ENCODE peak calls at places on chromosomes 1 and 21, in six cellular contexts. B, Q, E, W, X and N are unnamed samples.

GRCh38 chr1:93692983-93693591 is 11.4 kb upstream of the BCAR3 start:
- DNase-seq in W (peak; percentile 71), B (no peak), E (peak; percentile 73), X (no peak), Q (no peak), N (no peak)

GRCh38 chr1:205267306-205267902 is 39.7 kb downstream of the TMCC2 start:
- DNase-seq in W (no peak), B (no peak), X (no peak), E (no peak), Q (no peak), N (no peak)

GRCh38 chr1:46285730-46286477 is 17.5 kb downstream of the LRRC41 start:
- DNase-seq in Q (no peak), B (peak; percentile 10), E (no peak), X (no peak), W (no peak), N (peak; percentile 59)

GRCh38 chr1:83920320-83920719 is 78.6 kb downstream of the TTLL7 start:
- DNase-seq in E (no peak), X (no peak), W (no peak), Q (no peak), B (no peak), N (no peak)

GRCh38 chr1:240190881-240191385 is 99.2 kb downstream of the FMN2 start:
- DNase-seq in W (peak; percentile 54), E (peak; percentile 95), Q (no peak), B (peak; percentile 84), X (no peak), N (peak; percentile 24)

GRCh38 chr1:80929868-80930508 is 870.7 kb upstream of the ADGRL2 start:
- DNase-seq in X (no peak), Q (no peak), B (no peak), W (no peak), E (no peak), N (no peak)

GRCh38 chr1:154141240-154141639 is 13.6 kb downstream of the NUP210L start:
- DNase-seq in X (no peak), B (no peak), E (peak; percentile 25), W (no peak), Q (no peak), N (no peak)

GRCh38 chr1:167936930-167937708 is at the start of gene MPC2:
- DNase-seq in W (peak; percentile 57), Q (peak; percentile 76), B (peak; percentile 78), E (peak; percentile 91), X (peak; percentile 87), N (peak; percentile 80)

GRCh38 chr1:76090284-76091180 is 16.0 kb downstream of the ST6GALNAC3 start:
- DNase-seq in W (no peak), B (no peak), E (no peak), Q (no peak), X (no peak), N (no peak)

GRCh38 chr21:39472211-39472610 is 20.4 kb downstream of the SH3BGR start:
- DNase-seq in B (no peak), E (no peak), W (no peak), Q (no peak), X (no peak), N (no peak)

GRCh38 chr1:167136191-167136614 is 42.3 kb downstream of the STYXL2 start:
- DNase-seq in W (no peak), E (peak; percentile 59), B (peak; percentile 36), X (peak; percentile 83), Q (no peak), N (no peak)

GRCh38 chr1:30335997-30336390 is 387.4 kb downstream of the MATN1 start:
- DNase-seq in Q (no peak), E (no peak), X (peak; percentile 49), B (no peak), W (no peak), N (no peak)

GRCh38 chr1:51346086-51346942 is 16.0 kb upstream of the TTC39A start:
- DNase-seq in B (no peak), Q (no peak), W (no peak), E (no peak), X (peak; percentile 50), N (no peak)

GRCh38 chr21:38903578-38904193 is 98.0 kb downstream of the ETS2 start:
- DNase-seq in X (no peak), W (no peak), E (no peak), B (peak; percentile 61), Q (peak; percentile 59), N (no peak)

DNA sequence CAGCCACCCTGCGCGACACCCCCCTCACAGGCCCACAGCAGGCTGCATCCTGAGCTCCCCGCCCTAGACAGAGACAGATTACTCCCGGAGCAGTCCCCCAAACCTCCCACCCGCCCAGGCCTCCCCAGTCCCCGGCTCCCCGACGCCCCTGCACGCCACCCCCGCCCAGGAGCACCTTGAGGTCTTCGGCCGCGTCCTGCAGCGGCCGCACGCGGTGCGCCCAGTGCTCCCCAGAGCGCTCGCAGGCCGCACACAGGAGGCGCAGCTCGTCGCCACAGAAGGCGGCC is 713 bp downstream of the TRIM11 start:
- DNase-seq in E (no peak), Q (no peak), W (no peak), X (no peak), B (no peak), N (no peak)
- H3K4me3 ChIP-seq in E (peak overlapping the region; percentile 94), Q (peak overlapping the region; percentile 65), W (peak overlapping the region; percentile 99), X (peak overlapping the region; percentile 60), B (peak overlapping the region; percentile 65), N (peak overlapping the region; percentile 98)

GRCh38 chr1:229107302-229107815 is 163.6 kb upstream of the RAB4A start:
- DNase-seq in B (no peak), Q (no peak), E (no peak), X (peak; percentile 6), W (no peak), N (no peak)
- H3K27me3 ChIP-seq in B (no peaks in the 10 kb centered on the region), Q (no peaks in the 10 kb centered on the region), E (peaks cover 4% of the 10 kb centered on the region), X (no peaks in the 10 kb centered on the region), W (no peaks in the 10 kb centered on the region), N (no peaks in the 10 kb centered on the region)

GRCh38 chr21:33755354-33755753 is 113.1 kb downstream of the ITSN1 start:
- DNase-seq in X (no peak), B (no peak), Q (no peak), E (no peak), W (no peak), N (no peak)

GRCh38 chr21:33762798-33763572 is 120.7 kb downstream of the ITSN1 start:
- DNase-seq in W (no peak), Q (no peak), X (no peak), B (no peak), E (peak; percentile 70), N (no peak)

GRCh38 chr21:33761104-33762036 is 119.1 kb downstream of the ITSN1 start:
- DNase-seq in E (peak; percentile 94), B (peak; percentile 79), X (peak; percentile 60), Q (no peak), W (peak; percentile 81), N (no peak)

GRCh38 chr21:33763573-33763881 is 121.2 kb downstream of the ITSN1 start:
- DNase-seq in Q (no peak), X (no peak), W (no peak), B (no peak), E (no peak), N (no peak)

GRCh38 chr21:33760641-33761103 is 118.4 kb downstream of the ITSN1 start:
- DNase-seq in X (no peak), B (no peak), E (peak; percentile 69), Q (no peak), W (peak; percentile 57), N (no peak)
- H3K4me3 ChIP-seq in X (no peak overlapping the region), B (no peak overlapping the region), E (peak overlapping the region; percentile 25), Q (no peak overlapping the region), W (no peak overlapping the region), N (no peak overlapping the region)

DNA sequence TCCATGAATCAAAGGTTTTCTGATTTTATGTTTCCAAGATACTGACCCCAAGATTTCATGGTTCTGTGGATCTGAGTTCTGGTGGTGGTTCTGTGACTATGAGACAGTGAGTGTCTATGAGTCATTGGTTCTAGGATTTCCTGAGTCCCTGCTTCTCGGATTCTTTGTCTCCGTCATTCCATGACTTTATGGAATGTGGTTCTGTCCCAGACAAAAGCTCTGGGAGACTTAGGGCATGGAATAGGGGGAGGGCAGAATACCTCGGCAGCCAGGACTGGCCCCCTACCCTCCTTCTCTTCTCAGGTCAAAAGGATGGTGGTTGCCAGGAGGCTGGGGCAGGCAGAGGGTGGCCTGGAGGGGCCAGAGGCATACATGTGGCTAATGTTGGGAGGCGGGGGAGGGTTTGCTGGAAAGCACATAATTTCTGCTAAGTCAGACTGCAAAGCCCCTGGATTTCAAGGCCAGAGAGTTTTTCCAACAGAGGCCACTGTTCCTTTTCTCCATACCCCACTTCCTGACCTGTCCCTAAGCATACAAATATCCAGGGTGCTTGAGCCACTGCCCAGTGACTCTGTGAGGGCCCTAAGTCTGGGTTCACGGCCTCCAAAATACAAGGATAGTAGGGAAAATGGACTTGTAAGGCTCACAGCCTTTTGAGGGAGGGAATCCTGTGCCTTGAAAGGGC is 17.2 kb downstream of the CDCP2 start:
- DNase-seq in W (peak; percentile 80), E (peak; percentile 19), Q (no peak), B (no peak), X (no peak), N (peak; percentile 76)
- H3K27me3 ChIP-seq in W (no peaks in the 10 kb centered on the region), E (no peaks in the 10 kb centered on the region), Q (no peaks in the 10 kb centered on the region), B (no peaks in the 10 kb centered on the region), X (no peaks in the 10 kb centered on the region), N (no peaks in the 10 kb centered on the region)

DNA sequence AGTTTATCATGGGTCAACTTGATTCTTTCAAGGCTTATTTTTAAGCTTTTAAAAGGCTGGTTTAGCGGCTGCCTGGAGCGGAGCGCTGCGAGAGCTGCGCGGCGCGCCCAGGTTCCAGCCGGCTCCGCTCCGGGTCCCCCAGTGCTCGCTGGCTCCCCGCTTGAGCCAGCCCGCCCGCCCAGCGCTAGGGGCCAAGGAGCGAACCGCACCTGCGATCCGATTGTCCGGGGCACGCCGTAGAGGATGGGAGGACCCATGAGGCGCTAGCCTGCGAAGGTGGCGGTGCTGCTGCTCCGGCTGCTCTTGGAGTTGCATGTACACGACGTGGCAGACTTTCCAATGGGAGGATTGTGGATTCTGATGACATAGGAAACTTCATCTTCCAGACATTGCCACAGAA is 9.9 kb upstream of the CFHR4 start:
- DNase-seq in E (no peak), X (no peak), Q (no peak), W (no peak), B (peak; percentile 38), N (peak; percentile 82)
- H3K4me3 ChIP-seq in E (peak overlapping the region; percentile 74), X (no peak overlapping the region), Q (no peak overlapping the region), W (no peak overlapping the region), B (no peak overlapping the region), N (no peak overlapping the region)

DNA sequence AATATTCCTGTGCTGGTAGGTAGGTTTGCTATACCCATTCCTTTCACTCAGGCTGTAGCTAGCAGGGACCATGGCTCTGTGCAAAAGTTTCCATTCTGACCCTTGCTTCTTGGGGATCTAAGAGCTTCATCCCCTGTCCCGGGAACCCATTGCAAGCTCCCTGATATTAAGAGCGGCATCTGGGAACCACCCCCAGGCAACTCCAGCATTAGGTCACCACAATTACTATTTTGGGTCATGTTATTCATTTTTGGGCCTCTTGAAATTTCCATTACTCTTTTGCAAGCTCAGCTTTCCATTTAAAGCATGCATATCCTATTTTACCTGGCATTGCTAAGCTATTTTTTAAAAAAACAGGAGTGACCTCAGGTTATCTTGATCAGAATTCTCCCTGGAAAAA is 22.1 kb upstream of the ACTRT2 start:
- DNase-seq in B (no peak), W (no peak), E (no peak), Q (no peak), X (no peak), N (no peak)
- H3K27me3 ChIP-seq in B (no peaks in the 10 kb centered on the region), W (no peaks in the 10 kb centered on the region), E (peaks cover 31% of the 10 kb centered on the region), Q (no peaks in the 10 kb centered on the region), X (no peaks in the 10 kb centered on the region), N (no peaks in the 10 kb centered on the region)

GRCh38 chr1:23719162-23719820 is 24.0 kb upstream of the ELOA start:
- DNase-seq in Q (peak; percentile 59), B (no peak), W (no peak), X (no peak), E (no peak), N (no peak)
- H3K4me3 ChIP-seq in Q (no peak overlapping the region), B (no peak overlapping the region), W (no peak overlapping the region), X (no peak overlapping the region), E (no peak overlapping the region), N (no peak overlapping the region)